ENCODE peak calls at places on chromosomes 16 and 17, in five cellular contexts. C is AG04450; D is SK-N-MC; M is stromal cell of bone marrow; V is central memory CD8-positive, alpha-beta T cell. W is an unnamed sample.

GRCh38 chr16:49811630-49812334 is 44.1 kb downstream of the ZNF423 start:
- DNase-seq in C (no peak), D (no peak), M (no peak), V (no peak), W (no peak)

GRCh38 chr16:53071748-53072301 is 17.0 kb downstream of the CHD9 start:
- DNase-seq in C (no peak), D (no peak), M (no peak), V (no peak), W (no peak)

GRCh38 chr16:2596747-2597559 is 59.1 kb downstream of the PDPK1 start:
- DNase-seq in C (no peak), D (no peak), M (no peak), V (no peak), W (no peak)

GRCh38 chr16:83802135-83802534 is 5.6 kb upstream of the HSBP1 start:
- DNase-seq in C (peak; percentile 33), D (no peak), M (peak; percentile 71), V (no peak), W (peak; percentile 61)

GRCh38 chr17:77393867-77394539 is 253.2 kb downstream of the SEC14L1 start:
- DNase-seq in C (no peak), D (no peak), M (no peak), V (no peak), W (no peak)

GRCh38 chr17:67671492-67671891 is 46.2 kb upstream of the NOL11 start:
- DNase-seq in C (no peak), D (no peak), M (no peak), V (no peak), W (no peak)

GRCh38 chr16:9929313-9929712 is 252.9 kb downstream of the GRIN2A start:
- DNase-seq in C (no peak), D (no peak), M (no peak), V (no peak), W (no peak)

GRCh38 chr17:12680993-12681392 is 15.3 kb downstream of the MYOCD start:
- DNase-seq in C (no peak), D (no peak), M (no peak), V (no peak), W (no peak)

GRCh38 chr17:78105551-78105950 is 23.0 kb downstream of the TMC6 start:
- DNase-seq in C (no peak), D (no peak), M (no peak), V (no peak), W (no peak)

GRCh38 chr16:53925011-53925410 is 221.1 kb downstream of the FTO start:
- DNase-seq in C (no peak), D (no peak), M (no peak), V (no peak), W (no peak)

GRCh38 chr17:57957120-57957850 is 2.1 kb upstream of the CUEDC1 start:
- DNase-seq in C (no peak), D (no peak), M (no peak), V (no peak), W (no peak)

GRCh38 chr16:23754594-23755483 is at the start of gene CHP2:
- DNase-seq in C (no peak), D (no peak), M (no peak), V (no peak), W (no peak)